ENCODE peak calls at places on chromosomes 4 and X, in six cellular contexts. B is activated gamma-delta T cell treated with Interleukin-2 at 50 U/mL for 16 hours, H is heart right ventricle, N is ecto neural progenitor cell, V is GM04503, L is HFF-Myc. D is an unnamed sample.

GRCh38 chr4:48093949-48094550 is 40.0 kb downstream of the TXK start:
- DNase-seq in H (no peak), B (no peak), V (no peak), L (no peak), N (no peak), D (no peak)

GRCh38 chrX:34382416-34382815 is 250.3 kb upstream of the FAM47A start:
- DNase-seq in H (no peak), N (no peak), V (peak), L (no peak), B (no peak), D (no peak)

GRCh38 chrX:9926002-9926401 is 41.2 kb upstream of the CLDN34 start:
- DNase-seq in V (no peak), B (no peak), N (no peak), L (no peak), H (no peak), D (no peak)

GRCh38 chr4:128589384-128589957 is 220.0 kb upstream of the JADE1 start:
- DNase-seq in N (no peak), L (no peak), V (no peak), B (no peak), H (no peak), D (no peak)

GRCh38 chr4:86818845-86819244 is 30.3 kb downstream of the SLC10A6 start:
- DNase-seq in L (no peak), H (no peak), N (no peak), B (no peak), V (no peak), D (no peak)

GRCh38 chrX:97597954-97598353 is 714.2 kb downstream of the RPA4 start:
- DNase-seq in B (no peak), N (no peak), V (no peak), L (no peak), H (no peak), D (no peak)

GRCh38 chr4:110195561-110196205 is 2.7 kb downstream of the ELOVL6 start:
- DNase-seq in N (no peak), H (no peak), V (no peak), B (peak), L (no peak), D (no peak)

GRCh38 chr4:174071591-174071990 is 211.9 kb downstream of the FBXO8 start:
- DNase-seq in N (no peak), V (no peak), B (no peak), H (no peak), L (no peak), D (no peak)

GRCh38 chrX:74451450-74452198 is 30.3 kb downstream of the SLC16A2 start:
- DNase-seq in V (no peak), N (no peak), B (no peak), H (no peak), L (no peak), D (no peak)

GRCh38 chr4:147479376-147479775 is 1.5 kb upstream of the EDNRA start:
- DNase-seq in L (no peak), B (no peak), H (no peak), N (no peak), V (no peak), D (no peak)

GRCh38 chr4:37988670-37989069 is 28.5 kb downstream of the PTTG2 start:
- DNase-seq in L (no peak), V (no peak), H (no peak), B (no peak), N (no peak), D (no peak)

GRCh38 chr4:2395038-2395437 is 23.4 kb downstream of the ZFYVE28 start:
- DNase-seq in N (no peak), L (no peak), B (no peak), V (no peak), H (no peak), D (no peak)

GRCh38 chr4:114378306-114378903 is 220.2 kb upstream of the UGT8 start:
- DNase-seq in H (no peak), N (no peak), B (no peak), V (no peak), L (peak), D (no peak)

GRCh38 chr4:150852237-150852636 is 162.8 kb downstream of the LRBA start:
- DNase-seq in H (no peak), V (peak), N (no peak), L (no peak), B (no peak), D (no peak)

GRCh38 chrX:36199926-36200325 is 280.4 kb downstream of the CFAP47 start:
- DNase-seq in V (no peak), N (no peak), B (no peak), L (no peak), H (no peak), D (no peak)

GRCh38 chr4:88008133-88008621 is 742 bp downstream of the PKD2 start:
- DNase-seq in H (peak), N (peak), B (peak), V (no peak), L (no peak), D (no peak)

GRCh38 chrX:80335062-80335830 is 85.0 kb upstream of the TENT5D start:
- DNase-seq in L (no peak), V (no peak), B (no peak), N (peak), H (no peak), D (no peak)

D was measured in B cell.